ENCODE peak calls at places on chromosome 10, in eight cellular contexts. A is AG04449, L is myocyte, C is nephron progenitor cell, K is D341Med, Q is T1000, S is Right ventricle myocardium superior, F is amniotic epithelial cell. I is an unnamed sample.

GRCh38 chr10:105328441-105328840 is 687.4 kb downstream of the SORCS3 start:
- DNase-seq in L (no peak), C (no peak), S (no peak), A (no peak), K (no peak), F (no peak), Q (no peak), I (no peak)

GRCh38 chr10:89404082-89404481 is 10.3 kb upstream of the IFIT5 start:
- DNase-seq in Q (no peak), S (no peak), C (no peak), K (no peak), L (no peak), A (no peak), F (peak; percentile 48), I (no peak)

GRCh38 chr10:94279835-94280709 is 82.7 kb downstream of the NOC3L start:
- DNase-seq in Q (peak; percentile 15), F (peak; percentile 56), C (peak; percentile 76), S (peak; percentile 53), A (no peak), K (peak; percentile 70), L (peak; percentile 66), I (peak; percentile 70)

GRCh38 chr10:84355106-84355505 is 26.7 kb downstream of the CCSER2 start:
- DNase-seq in L (no peak), Q (no peak), F (no peak), K (no peak), A (no peak), C (no peak), S (no peak), I (no peak)

GRCh38 chr10:49518982-49519578 is 19.8 kb downstream of the ERCC6 start:
- DNase-seq in A (no peak), S (no peak), Q (no peak), F (peak; percentile 46), L (peak; percentile 67), K (peak; percentile 85), C (peak; percentile 40), I (peak; percentile 75)

GRCh38 chr10:34370121-34370520 is 445.0 kb downstream of the PARD3 start:
- DNase-seq in F (no peak), L (no peak), C (no peak), K (no peak), S (no peak), A (no peak), Q (no peak), I (no peak)

GRCh38 chr10:36412942-36413341 is 712.5 kb upstream of the ANKRD30A start:
- DNase-seq in F (no peak), A (no peak), S (no peak), L (no peak), K (no peak), C (no peak), Q (no peak), I (no peak)

GRCh38 chr10:28853195-28853594 is 175.9 kb downstream of the BAMBI start:
- DNase-seq in K (no peak), S (no peak), L (peak; percentile 34), Q (no peak), C (no peak), F (peak; percentile 60), A (no peak), I (peak; percentile 13)

GRCh38 chr10:15200626-15201025 is 32.1 kb upstream of the NMT2 start:
- DNase-seq in S (no peak), K (no peak), C (no peak), L (peak; percentile 83), F (peak; percentile 90), A (peak; percentile 33), Q (peak; percentile 93), I (peak; percentile 35)

GRCh38 chr10:88293073-88293472 is 290.0 kb downstream of the RNLS start:
- DNase-seq in K (no peak), F (no peak), A (peak; percentile 28), Q (no peak), S (no peak), C (no peak), L (no peak), I (no peak)

GRCh38 chr10:103481974-103482531 is 3.0 kb upstream of the CALHM3 start:
- DNase-seq in S (no peak), K (no peak), L (peak; percentile 67), A (no peak), F (peak; percentile 71), Q (no peak), C (no peak), I (peak; percentile 61)

GRCh38 chr10:68284597-68284996 is 47.3 kb upstream of the HNRNPH3 start:
- DNase-seq in Q (no peak), C (no peak), L (no peak), F (no peak), K (no peak), A (no peak), S (no peak), I (no peak)

GRCh38 chr10:45425628-45426563 is 51.9 kb downstream of the ALOX5 start:
- DNase-seq in Q (no peak), L (no peak), K (peak; percentile 48), A (no peak), S (no peak), C (no peak), F (no peak), I (no peak)

GRCh38 chr10:65827344-65827743 is 1098.5 kb upstream of the LRRTM3 start:
- DNase-seq in Q (no peak), L (peak; percentile 5), F (no peak), A (no peak), K (no peak), S (no peak), C (no peak), I (no peak)

GRCh38 chr10:17474595-17474994 is 20.2 kb upstream of the ST8SIA6 start:
- DNase-seq in S (no peak), A (no peak), F (no peak), Q (no peak), C (no peak), K (no peak), L (no peak), I (peak; percentile 14)

GRCh38 chr10:68633816-68634466 is 73.8 kb downstream of the TET1 start:
- DNase-seq in K (no peak), Q (no peak), A (no peak), S (no peak), F (no peak), L (no peak), C (no peak), I (no peak)

GRCh38 chr10:124242791-124243190 is 149.4 kb upstream of the CHST15 start:
- DNase-seq in Q (no peak), F (no peak), C (no peak), A (no peak), K (no peak), S (no peak), L (no peak), I (no peak)

GRCh38 chr10:70478191-70479160 is at the start of gene PALD1:
- DNase-seq in C (peak; percentile 81), K (peak; percentile 70), L (peak; percentile 41), S (peak; percentile 88), A (no peak), Q (no peak), F (peak; percentile 14), I (peak; percentile 66)

GRCh38 chr10:90179696-90180407 is 478.5 kb downstream of the KIF20B start:
- DNase-seq in L (peak; percentile 3), C (no peak), K (no peak), F (peak; percentile 100), Q (peak; percentile 57), A (peak; percentile 45), S (peak; percentile 30), I (peak; percentile 12)

GRCh38 chr10:70602665-70603438 is at the start of gene PRF1:
- DNase-seq in Q (no peak), L (no peak), A (no peak), C (no peak), S (peak; percentile 57), F (no peak), K (no peak), I (no peak)

GRCh38 chr10:102596506-102596971 is 47.7 kb upstream of the TRIM8 start:
- DNase-seq in A (no peak), F (peak; percentile 65), Q (no peak), S (no peak), L (peak; percentile 69), K (peak; percentile 75), C (peak; percentile 44), I (peak; percentile 88)

GRCh38 chr10:104045151-104046089 is 40.3 kb downstream of the COL17A1 start:
- DNase-seq in L (peak; percentile 73), A (no peak), Q (peak; percentile 54), F (peak; percentile 67), S (no peak), C (peak; percentile 56), K (no peak), I (no peak)

GRCh38 chr10:43230909-43231522 is 35.8 kb downstream of the RASGEF1A start:
- DNase-seq in K (no peak), Q (no peak), L (no peak), S (peak; percentile 22), C (peak; percentile 1), F (no peak), A (no peak), I (no peak)

GRCh38 chr10:128574616-128575210 is 448.5 kb upstream of the MKI67 start:
- DNase-seq in Q (no peak), A (no peak), F (no peak), L (no peak), C (no peak), S (no peak), K (no peak), I (no peak)

GRCh38 chr10:61760943-61761824 is 98.5 kb downstream of the CABCOCO1 start:
- DNase-seq in L (peak; percentile 56), F (peak; percentile 80), S (no peak), A (peak; percentile 59), C (no peak), K (no peak), Q (no peak), I (no peak)

GRCh38 chr10:118840071-118840775 is 85.5 kb upstream of the CACUL1 start:
- DNase-seq in L (no peak), S (no peak), K (no peak), A (no peak), F (peak; percentile 26), Q (no peak), C (no peak), I (no peak)

GRCh38 chr10:71695502-71696476 is 23.8 kb downstream of the C10orf105 start:
- DNase-seq in S (no peak), A (no peak), C (no peak), K (no peak), Q (no peak), F (no peak), L (no peak), I (no peak)

GRCh38 chr10:89419548-89419947 is 5.2 kb downstream of the IFIT5 start:
- DNase-seq in Q (no peak), K (peak; percentile 35), F (peak; percentile 34), A (no peak), S (no peak), C (no peak), L (peak; percentile 53), I (no peak)

GRCh38 chr10:132942101-132942739 is at the start of gene CFAP46:
- DNase-seq in K (peak; percentile 65), A (no peak), F (peak; percentile 50), Q (no peak), L (no peak), S (peak; percentile 67), C (peak; percentile 87), I (no peak)

GRCh38 chr10:30688456-30688855 is 58.9 kb upstream of the LYZL2 start:
- DNase-seq in L (no peak), A (no peak), K (no peak), F (no peak), Q (no peak), C (no peak), S (no peak), I (no peak)

GRCh38 chr10:76998451-76998850 is 639.2 kb downstream of the KCNMA1 start:
- DNase-seq in L (no peak), S (no peak), F (no peak), K (no peak), A (no peak), C (no peak), Q (no peak), I (no peak)

GRCh38 chr10:71363936-71364335 is 32.8 kb upstream of the CDH23 start:
- DNase-seq in S (no peak), C (no peak), F (no peak), K (no peak), L (no peak), A (no peak), Q (no peak), I (no peak)

GRCh38 chr10:42988517-42989395 is 88.1 kb upstream of the RET start:
- DNase-seq in F (no peak), Q (no peak), K (peak; percentile 15), S (no peak), C (no peak), L (no peak), A (no peak), I (no peak)

GRCh38 chr10:6385683-6386082 is 183.0 kb downstream of the PFKFB3 start:
- DNase-seq in Q (no peak), S (no peak), C (no peak), A (no peak), L (peak; percentile 75), F (peak; percentile 81), K (no peak), I (no peak)

I was measured in SJCRH30.